ENCODE peak calls at places on chromosomes 1 and 21, in nine cellular contexts. K is fibroblast of lung, G is AG04450, X is uterus, M is heart right ventricle, P is thoracic aorta, Q is MM.1S, J is neural progenitor cell, R is OCI-LY7. H is an unnamed sample.

GRCh38 chr1:44659566-44659965 is 14.7 kb downstream of the TMEM53 start:
- DNase-seq in P (no peak), J (no peak), M (no peak), K (no peak), Q (no peak), G (no peak), X (no peak), R (no peak), H (no peak)

GRCh38 chr1:37926061-37926924 is 20.6 kb downstream of the INPP5B start:
- DNase-seq in J (no peak), X (no peak), M (no peak), K (no peak), G (no peak), Q (no peak), P (no peak), R (peak; percentile 79), H (no peak)

GRCh38 chr1:87957331-87957730 is 628.7 kb downstream of the LMO4 start:
- DNase-seq in K (no peak), R (no peak), M (no peak), X (no peak), J (no peak), P (no peak), G (no peak), Q (no peak), H (no peak)

GRCh38 chr1:210527091-210527490 is 198.4 kb downstream of the HHAT start:
- DNase-seq in R (no peak), Q (no peak), J (no peak), K (no peak), G (no peak), M (no peak), X (no peak), P (no peak), H (no peak)

GRCh38 chr1:6864166-6864565 is 78.9 kb downstream of the CAMTA1 start:
- DNase-seq in P (no peak), J (no peak), G (no peak), Q (no peak), X (no peak), R (no peak), K (no peak), M (no peak), H (no peak)

GRCh38 chr1:66003690-66004089 is 211.0 kb downstream of the PDE4B start:
- DNase-seq in G (no peak), R (no peak), P (no peak), K (no peak), J (no peak), M (no peak), X (no peak), Q (peak; percentile 86), H (no peak)

GRCh38 chr21:31128234-31128633 is 90.0 kb upstream of the KRTAP19-8 start:
- DNase-seq in R (no peak), K (no peak), X (no peak), G (no peak), J (no peak), P (no peak), Q (no peak), M (no peak), H (no peak)

GRCh38 chr1:94562502-94563260 is 21.1 kb upstream of the F3 start:
- DNase-seq in R (no peak), M (no peak), X (no peak), G (no peak), K (no peak), J (no peak), P (no peak), Q (no peak), H (no peak)

GRCh38 chr1:27603320-27603961 is 503 bp downstream of the AHDC1 start:
- DNase-seq in R (peak; percentile 59), J (peak; percentile 66), K (no peak), M (no peak), G (no peak), P (no peak), Q (peak; percentile 16), X (peak; percentile 62), H (peak; percentile 38)

GRCh38 chr1:59553381-59553780 is 256.5 kb downstream of the FGGY start:
- DNase-seq in R (no peak), X (no peak), J (no peak), G (no peak), M (no peak), Q (no peak), P (no peak), K (no peak), H (no peak)

GRCh38 chr1:119293777-119294176 is 74.8 kb upstream of the HAO2 start:
- DNase-seq in G (no peak), X (no peak), R (no peak), P (no peak), M (no peak), Q (no peak), J (no peak), K (no peak), H (no peak)

GRCh38 chr1:209805875-209806760 is at the start of gene IRF6:
- DNase-seq in K (peak; percentile 68), G (no peak), J (peak; percentile 96), Q (peak; percentile 93), R (no peak), X (peak; percentile 54), M (peak; percentile 64), P (peak; percentile 19), H (peak; percentile 88)

GRCh38 chr1:53540604-53541262 is 81.5 kb downstream of the DMRTB1 start:
- DNase-seq in X (no peak), R (no peak), K (no peak), P (no peak), G (no peak), M (no peak), J (no peak), Q (no peak), H (no peak)

GRCh38 chr1:94597701-94598100 is 56.1 kb upstream of the F3 start:
- DNase-seq in Q (no peak), M (no peak), G (no peak), P (no peak), R (no peak), X (no peak), J (no peak), K (peak; percentile 47), H (peak; percentile 31)

GRCh38 chr1:15975805-15976680 is at the start of gene ZBTB17:
- DNase-seq in J (peak; percentile 99), P (peak; percentile 85), R (peak; percentile 98), Q (peak; percentile 96), X (peak; percentile 94), G (peak; percentile 83), K (peak; percentile 91), M (peak; percentile 92), H (peak; percentile 95)

GRCh38 chr1:15974855-15975254 is 1.0 kb downstream of the ZBTB17 start:
- DNase-seq in R (peak; percentile 43), G (no peak), J (no peak), Q (no peak), K (no peak), M (no peak), X (no peak), P (no peak), H (no peak)

GRCh38 chr1:15972409-15972808 is 3.5 kb downstream of the ZBTB17 start:
- DNase-seq in P (no peak), K (no peak), J (no peak), R (no peak), G (no peak), M (no peak), Q (no peak), X (no peak), H (no peak)

GRCh38 chr1:15973772-15974171 is 2.1 kb downstream of the ZBTB17 start:
- DNase-seq in X (no peak), Q (no peak), J (no peak), K (no peak), P (no peak), G (no peak), R (no peak), M (no peak), H (no peak)

GRCh38 chr1:15975358-15975804 is 520 bp downstream of the ZBTB17 start:
- DNase-seq in J (peak; percentile 89), M (peak; percentile 35), R (peak; percentile 83), X (no peak), P (peak; percentile 23), K (peak; percentile 41), G (no peak), Q (peak; percentile 62), H (peak; percentile 37)
- TF ChIP-seq CTCF in J (peak; percentile 51), M (peak; percentile 27), R (peak; percentile 61), X (no peak), P (no peak), K (no peak), G (no peak), Q (no peak), H (no peak)

DNA sequence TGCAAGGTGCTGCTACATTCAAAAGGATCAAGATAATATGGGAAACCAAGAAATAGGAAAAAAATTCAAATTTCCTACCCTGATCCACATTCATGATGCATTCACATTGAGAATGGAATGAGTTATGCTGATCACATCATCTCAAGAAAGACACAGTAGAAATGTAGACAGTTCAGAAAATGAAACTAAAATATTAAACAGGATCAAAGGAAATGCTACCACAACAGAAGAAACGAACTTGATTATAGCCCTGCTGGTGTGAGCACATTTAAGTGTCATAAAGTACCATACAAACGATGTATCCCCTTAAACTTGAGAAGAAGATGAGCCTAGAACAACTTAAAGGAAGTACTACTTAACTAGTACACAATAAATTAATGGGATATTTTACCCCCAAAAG is 21.3 kb downstream of the SYDE2 start:
- DNase-seq in K (no peak), M (no peak), X (no peak), Q (peak; percentile 68), P (no peak), R (no peak), J (no peak), G (no peak), H (no peak)
- H3K27ac ChIP-seq in K (no peak overlapping the region), M (no peak overlapping the region), X (no peak overlapping the region), Q (no peak overlapping the region), P (no peak overlapping the region), R (no peak overlapping the region), J (no peak overlapping the region), G (no peak overlapping the region), H (no peak overlapping the region)

DNA sequence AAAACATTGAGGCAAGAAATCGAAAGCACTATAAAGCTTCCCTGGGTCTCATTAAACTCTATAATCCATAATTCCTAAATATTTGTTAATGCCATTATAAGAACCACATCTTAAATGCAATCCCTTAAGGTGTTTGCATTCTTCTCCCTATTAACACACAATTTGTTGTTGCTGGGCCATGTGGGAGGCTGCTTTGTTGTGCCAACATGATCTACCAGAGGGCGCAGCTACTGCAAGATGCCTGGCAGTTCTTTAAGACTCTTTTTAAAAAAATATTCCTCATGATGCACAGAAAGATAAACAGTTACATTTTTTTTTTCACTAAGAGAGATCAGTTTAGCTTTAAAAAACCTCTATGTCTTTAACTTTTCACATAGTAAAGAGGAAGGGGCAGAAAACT is 39.0 kb upstream of the BCAS2 start:
- DNase-seq in P (no peak), G (no peak), M (no peak), Q (no peak), R (no peak), X (no peak), K (no peak), J (no peak), H (no peak)
- TF ChIP-seq CTCF in P (no peak), G (no peak), M (no peak), Q (no peak), R (peak; percentile 23), X (no peak), K (no peak), J (no peak), H (no peak)

DNA sequence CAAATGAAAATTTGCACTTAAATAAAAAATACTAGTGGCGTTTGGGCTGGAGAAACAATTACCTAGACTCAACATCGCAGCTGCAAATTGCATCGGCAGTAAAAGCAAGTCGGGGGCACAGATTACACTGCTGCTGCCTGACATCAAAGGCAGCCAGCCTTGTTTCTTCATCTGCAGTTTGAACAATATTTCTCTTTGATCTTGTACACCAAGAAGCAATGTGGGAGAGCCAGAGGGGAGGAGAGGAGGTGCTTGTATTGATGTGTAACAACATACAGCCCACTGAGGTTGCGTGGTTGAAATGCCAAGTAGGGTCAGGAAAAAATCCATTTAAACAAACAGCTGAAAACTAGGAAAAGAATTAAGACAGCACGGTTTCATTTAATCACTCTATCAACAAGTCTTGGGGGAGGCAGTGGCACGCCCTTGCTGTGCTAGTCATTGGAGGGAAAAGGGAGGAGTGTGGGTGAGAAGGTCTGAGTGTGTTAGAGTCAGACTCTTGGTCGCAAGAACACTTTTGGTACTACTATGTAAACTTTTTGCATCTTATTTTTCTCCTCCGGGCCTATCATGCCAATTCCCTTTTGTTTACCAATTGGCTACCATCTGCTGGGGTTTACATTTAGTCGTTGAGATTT is 456.5 kb downstream of the OMA1 start:
- DNase-seq in R (no peak), X (no peak), G (no peak), Q (no peak), P (no peak), J (no peak), M (no peak), K (no peak), H (no peak)
- H3K27ac ChIP-seq in R (no peak overlapping the region), X (no peak overlapping the region), G (no peak overlapping the region), Q (no peak overlapping the region), P (no peak overlapping the region), J (no peak overlapping the region), M (no peak overlapping the region), K (no peak overlapping the region), H (no peak overlapping the region)